ENCODE peak calls at places on chromosomes 12 and 14, in six cellular contexts. W is GM23248; X is fibroblast of lung; J is CD8-positive, alpha-beta memory T cell; V is MM.1S; F is kidney. N is an unnamed sample. For H3K4me1, the result is how much of the 10 kb centered on the place peaks cover.

GRCh38 chr12:51869931-51870330 is 18.0 kb upstream of the ANKRD33 start:
- DNase-seq in W (no peak), X (no peak), J (no peak), V (no peak), F (no peak), N (no peak)

GRCh38 chr12:96514328-96514727 is 25.0 kb downstream of the CFAP54 start:
- DNase-seq in W (peak), X (peak), J (no peak), V (no peak), F (no peak), N (no peak)

GRCh38 chr14:97575677-97576076 is 778.5 kb downstream of the VRK1 start:
- DNase-seq in W (no peak), X (no peak), J (no peak), V (no peak), F (no peak), N (no peak)

GRCh38 chr12:28110329-28110728 is 79.9 kb upstream of the CCDC91 start:
- DNase-seq in W (no peak), X (no peak), J (no peak), V (no peak), F (no peak), N (no peak)

GRCh38 chr12:107207931-107208515 is 114.7 kb upstream of the CRY1 start:
- DNase-seq in W (peak), X (no peak), J (no peak), V (no peak), F (no peak), N (no peak)

GRCh38 chr12:75635606-75636444 is 124.4 kb upstream of the KRR1 start:
- DNase-seq in W (peak), X (peak), J (no peak), V (peak), F (no peak), N (no peak)

GRCh38 chr12:122646568-122647220 is 56.5 kb downstream of the HCAR2 start:
- DNase-seq in W (peak), X (peak), J (no peak), V (peak), F (no peak), N (no peak)

GRCh38 chr12:8032242-8033152 is at the start of gene FOXJ2:
- DNase-seq in W (peak), X (peak), J (peak), V (peak), F (peak), N (peak)

GRCh38 chr14:58774531-58774930 is 136.8 kb downstream of the DACT1 start:
- DNase-seq in W (no peak), X (no peak), J (no peak), V (no peak), F (no peak), N (no peak)

GRCh38 chr12:94851396-94852025 is 152.0 kb downstream of the NDUFA12 start:
- DNase-seq in W (no peak), X (no peak), J (no peak), V (peak), F (no peak), N (no peak)

GRCh38 chr12:121490401-121491257 is 90.2 kb downstream of the KDM2B start:
- DNase-seq in W (no peak), X (no peak), J (no peak), V (no peak), F (no peak), N (no peak)

GRCh38 chr12:16076553-16076952 is 165.4 kb downstream of the DERA start:
- DNase-seq in W (peak), X (peak), J (no peak), V (peak), F (no peak), N (no peak)

GRCh38 chr12:20508962-20509361 is 140.6 kb downstream of the PDE3A start:
- DNase-seq in W (no peak), X (peak), J (no peak), V (no peak), F (no peak), N (no peak)

GRCh38 chr14:58746261-58746660 is 108.5 kb downstream of the DACT1 start:
- DNase-seq in W (peak), X (peak), J (no peak), V (no peak), F (no peak), N (no peak)

GRCh38 chr12:130761537-130762318 is 45.6 kb upstream of the RIMBP2 start:
- DNase-seq in W (peak), X (peak), J (peak), V (peak), F (peak), N (peak)

GRCh38 chr14:21894003-21894897 is 220.6 kb upstream of the OR4E1 start:
- DNase-seq in W (no peak), X (no peak), J (peak), V (peak), F (no peak), N (no peak)

GRCh38 chr12:85424581-85425348 is 144.7 kb downstream of the ALX1 start:
- DNase-seq in W (peak), X (peak), J (no peak), V (peak), F (no peak), N (no peak)

GRCh38 chr14:79656086-79656485 is 555.2 kb downstream of the DIO2 start:
- DNase-seq in W (no peak), X (no peak), J (no peak), V (no peak), F (no peak), N (no peak)

GRCh38 chr12:114789276-114789675 is 105.3 kb upstream of the TBX3 start:
- DNase-seq in W (no peak), X (no peak), J (no peak), V (no peak), F (no peak), N (no peak)

GRCh38 chr14:21991130-21991529 is 317.5 kb upstream of the OR4E1 start:
- DNase-seq in W (no peak), X (no peak), J (no peak), V (peak), F (no peak), N (no peak)

GRCh38 chr14:79016828-79017505 is 846.8 kb downstream of the NRXN3 start:
- DNase-seq in W (peak), X (peak), J (no peak), V (no peak), F (no peak), N (no peak)

GRCh38 chr12:110279976-110280783 is 867 bp upstream of the ATP2A2 start:
- DNase-seq in W (peak), X (no peak), J (peak), V (peak), F (no peak), N (no peak)

GRCh38 chr12:26867084-26867483 is 34.1 kb upstream of the ITPR2 start:
- DNase-seq in W (no peak), X (no peak), J (no peak), V (peak), F (no peak), N (no peak)

GRCh38 chr12:69036533-69036932 is 103.6 kb upstream of the CPM start:
- DNase-seq in W (no peak), X (no peak), J (no peak), V (no peak), F (no peak), N (no peak)

GRCh38 chr12:56931474-56931978 is 2.7 kb downstream of the SDR9C7 start:
- DNase-seq in W (peak), X (peak), J (no peak), V (no peak), F (no peak), N (no peak)
- H3K4me3 ChIP-seq in W (no peak), X (no peak), J (no peak), V (no peak), F (no peak), N (no peak)

GRCh38 chr14:64715628-64716412 is 11.6 kb downstream of the PLEKHG3 start:
- DNase-seq in W (no peak), X (no peak), J (no peak), V (no peak), F (peak), N (no peak)

GRCh38 chr14:64711039-64711438 is 6.8 kb downstream of the PLEKHG3 start:
- DNase-seq in W (no peak), X (no peak), J (no peak), V (no peak), F (no peak), N (no peak)

GRCh38 chr14:64714432-64715025 is 10.3 kb downstream of the PLEKHG3 start:
- DNase-seq in W (no peak), X (no peak), J (no peak), V (no peak), F (no peak), N (peak)

GRCh38 chr14:64715146-64715627 is 11.0 kb downstream of the PLEKHG3 start:
- DNase-seq in W (no peak), X (no peak), J (no peak), V (no peak), F (no peak), N (no peak)

GRCh38 chr14:64713677-64714076 is 9.5 kb downstream of the PLEKHG3 start:
- DNase-seq in W (no peak), X (no peak), J (no peak), V (no peak), F (no peak), N (no peak)
- H3K4me1 ChIP-seq in W (under half), X (under half), J (under half), V (under half), F (under half), N (under half)

GRCh38 chr12:11757095-11757494 is 107.6 kb downstream of the ETV6 start:
- DNase-seq in W (no peak), X (no peak), J (no peak), V (no peak), F (no peak), N (no peak)

GRCh38 chr12:11757531-11757930 is 108.1 kb downstream of the ETV6 start:
- DNase-seq in W (no peak), X (no peak), J (no peak), V (peak), F (no peak), N (no peak)

GRCh38 chr12:11759894-11760293 is 110.4 kb downstream of the ETV6 start:
- DNase-seq in W (no peak), X (no peak), J (no peak), V (no peak), F (no peak), N (no peak)

GRCh38 chr12:11758838-11759509 is 109.5 kb downstream of the ETV6 start:
- DNase-seq in W (no peak), X (peak), J (no peak), V (peak), F (no peak), N (peak)

DNA sequence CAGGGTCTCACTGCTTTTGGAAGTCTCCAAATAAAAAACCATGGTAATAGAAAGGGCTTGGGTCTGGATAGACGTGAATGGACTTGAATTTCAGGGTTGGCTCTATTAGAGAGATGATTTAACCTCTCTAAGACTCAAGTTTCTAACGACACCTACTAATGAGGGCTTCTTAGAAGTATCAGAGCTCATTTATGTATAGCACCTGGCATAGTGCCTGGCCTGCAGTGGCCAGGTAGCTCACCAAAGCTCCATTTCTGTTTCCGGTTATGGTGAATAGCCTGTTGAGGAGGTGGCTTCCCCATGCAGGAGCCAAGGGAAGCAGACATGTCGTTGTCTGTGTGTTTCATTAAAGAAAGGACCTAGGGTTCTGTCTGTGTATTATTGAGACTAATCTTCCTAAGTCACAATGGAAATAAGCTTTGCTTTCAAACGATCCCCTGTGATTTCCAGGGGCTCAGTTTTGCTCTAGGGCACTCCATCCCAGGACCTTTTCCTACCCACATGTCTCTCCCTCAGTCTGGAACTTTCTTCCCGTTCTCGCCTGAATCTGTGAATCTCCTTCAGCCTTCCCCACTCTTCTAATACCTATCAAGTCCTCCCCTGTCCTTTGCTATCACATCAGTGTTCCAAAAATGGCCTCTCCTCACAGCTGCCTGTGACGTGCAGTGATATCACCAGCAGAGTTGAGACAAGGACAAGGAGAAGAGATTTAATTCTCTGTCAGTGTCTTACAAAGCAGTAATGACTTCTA is 108.8 kb downstream of the ETV6 start:
- DNase-seq in W (no peak), X (no peak), J (no peak), V (no peak), F (no peak), N (no peak)
- H3K27ac ChIP-seq in W (no peak), X (peak), J (no peak), V (peak), F (peak), N (peak)

GRCh38 chr12:93569301-93569655 is 3.2 kb upstream of the SOCS2 start:
- DNase-seq in W (no peak), X (no peak), J (no peak), V (no peak), F (no peak), N (no peak)
- H3K4me3 ChIP-seq in W (peak), X (peak), J (peak), V (peak), F (peak), N (peak)

GRCh38 chr12:47353508-47353907 is 273.7 kb upstream of the AMIGO2 start:
- DNase-seq in W (no peak), X (no peak), J (no peak), V (no peak), F (no peak), N (no peak)

GRCh38 chr12:47346251-47347019 is 266.7 kb upstream of the AMIGO2 start:
- DNase-seq in W (no peak), X (no peak), J (no peak), V (no peak), F (no peak), N (no peak)

GRCh38 chr12:47349102-47349769 is 269.5 kb upstream of the AMIGO2 start:
- DNase-seq in W (no peak), X (no peak), J (no peak), V (no peak), F (no peak), N (no peak)

GRCh38 chr12:47348206-47348605 is 268.4 kb upstream of the AMIGO2 start:
- DNase-seq in W (no peak), X (no peak), J (no peak), V (no peak), F (no peak), N (no peak)

DNA sequence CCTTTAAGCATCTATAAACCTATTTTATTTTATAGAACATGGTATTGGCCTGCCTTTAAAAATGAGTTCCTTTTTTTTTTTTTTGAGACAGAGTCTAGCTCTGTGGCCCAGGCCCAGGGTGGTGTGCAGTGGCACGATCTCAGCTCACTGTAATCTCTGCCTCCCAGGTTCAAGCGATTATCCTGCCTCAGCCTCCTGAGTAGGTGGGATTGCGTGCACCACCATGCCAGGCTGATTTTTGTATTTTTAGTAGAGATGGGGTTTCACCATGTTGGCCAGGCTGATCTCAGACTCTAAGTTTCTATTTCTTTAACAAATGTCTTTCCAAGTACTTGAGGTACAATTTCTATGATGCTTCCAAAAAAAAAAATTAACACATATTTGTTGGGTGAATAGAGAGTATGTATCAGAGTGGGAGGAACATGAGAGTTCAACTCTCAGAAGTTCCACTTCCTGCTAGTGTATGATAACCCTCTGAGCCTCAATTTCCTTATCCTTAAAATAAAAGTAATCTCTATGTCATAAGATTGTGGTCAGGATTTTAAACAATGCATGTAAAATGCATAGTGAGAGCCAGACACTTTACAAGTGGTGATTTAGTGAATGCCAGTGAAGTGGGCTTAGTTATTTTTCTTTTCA is 270.1 kb upstream of the AMIGO2 start:
- DNase-seq in W (peak), X (no peak), J (no peak), V (no peak), F (no peak), N (no peak)
- H3K4me1 ChIP-seq in W (under half), X (under half), J (under half), V (under half), F (under half), N (under half)